ENCODE peak calls at places on chromosomes 12 and 14, in nine cellular contexts. One of them, this sample, is unnamed.
A peak's percentile ranks its signal among the peaks of the same experiment; 100 is the strongest.

GRCh38 chr12:46357438-46358324 is 14.9 kb downstream of the SLC38A2 start:
- DNase-seq in sigmoid colon: no peak
- DNase-seq in breast epithelium: no peak
- DNase-seq in transverse colon: no peak
- DNase-seq in prostate gland: no peak
- DNase-seq in GM12878: no peak
- DNase-seq in IMR-90: peak; percentile 93
- DNase-seq in right lobe of liver: no peak
- DNase-seq in ovary: no peak
- DNase-seq in this sample: no peak

GRCh38 chr14:30283822-30284446 is 275.0 kb upstream of the G2E3 start:
- DNase-seq in sigmoid colon: no peak
- DNase-seq in breast epithelium: no peak
- DNase-seq in transverse colon: no peak
- DNase-seq in prostate gland: no peak
- DNase-seq in GM12878: no peak
- DNase-seq in IMR-90: peak; percentile 53
- DNase-seq in right lobe of liver: no peak
- DNase-seq in ovary: no peak
- DNase-seq in this sample: peak; percentile 16

GRCh38 chr12:96882862-96883261 is 24.2 kb upstream of the NEDD1 start:
- DNase-seq in sigmoid colon: no peak
- DNase-seq in breast epithelium: no peak
- DNase-seq in transverse colon: no peak
- DNase-seq in prostate gland: no peak
- DNase-seq in GM12878: no peak
- DNase-seq in IMR-90: peak; percentile 94
- DNase-seq in right lobe of liver: no peak
- DNase-seq in ovary: no peak
- DNase-seq in this sample: no peak

GRCh38 chr12:72010365-72010764 is 71.7 kb downstream of the TPH2 start:
- DNase-seq in sigmoid colon: no peak
- DNase-seq in breast epithelium: no peak
- DNase-seq in transverse colon: no peak
- DNase-seq in prostate gland: no peak
- DNase-seq in GM12878: no peak
- DNase-seq in IMR-90: peak; percentile 54
- DNase-seq in right lobe of liver: no peak
- DNase-seq in ovary: no peak
- DNase-seq in this sample: no peak

GRCh38 chr14:61503167-61503801 is 181.9 kb downstream of the PRKCH start:
- DNase-seq in sigmoid colon: no peak
- DNase-seq in breast epithelium: no peak
- DNase-seq in transverse colon: no peak
- DNase-seq in prostate gland: no peak
- DNase-seq in GM12878: peak; percentile 94
- DNase-seq in IMR-90: peak; percentile 33
- DNase-seq in right lobe of liver: no peak
- DNase-seq in ovary: no peak
- DNase-seq in this sample: no peak

GRCh38 chr14:74961238-74961911 is 6.0 kb upstream of the PGF start:
- DNase-seq in sigmoid colon: no peak
- DNase-seq in breast epithelium: no peak
- DNase-seq in transverse colon: no peak
- DNase-seq in prostate gland: no peak
- DNase-seq in GM12878: no peak
- DNase-seq in IMR-90: no peak
- DNase-seq in right lobe of liver: no peak
- DNase-seq in ovary: no peak
- DNase-seq in this sample: no peak

GRCh38 chr14:64503434-64504309 is at the start of gene ZBTB25:
- DNase-seq in sigmoid colon: peak; percentile 96
- DNase-seq in breast epithelium: peak; percentile 85
- DNase-seq in transverse colon: peak; percentile 91
- DNase-seq in prostate gland: peak; percentile 83
- DNase-seq in GM12878: peak; percentile 83
- DNase-seq in IMR-90: peak; percentile 93
- DNase-seq in right lobe of liver: peak; percentile 91
- DNase-seq in ovary: peak; percentile 88
- DNase-seq in this sample: peak; percentile 96

GRCh38 chr12:132669166-132669879 is 17.8 kb downstream of the POLE start:
- DNase-seq in sigmoid colon: peak; percentile 32
- DNase-seq in breast epithelium: no peak
- DNase-seq in transverse colon: no peak
- DNase-seq in prostate gland: no peak
- DNase-seq in GM12878: no peak
- DNase-seq in IMR-90: no peak
- DNase-seq in right lobe of liver: no peak
- DNase-seq in ovary: no peak
- DNase-seq in this sample: no peak

GRCh38 chr12:116280590-116281290 is 3.2 kb upstream of the MED13L start:
- DNase-seq in sigmoid colon: no peak
- DNase-seq in breast epithelium: no peak
- DNase-seq in transverse colon: no peak
- DNase-seq in prostate gland: no peak
- DNase-seq in GM12878: no peak
- DNase-seq in IMR-90: no peak
- DNase-seq in right lobe of liver: no peak
- DNase-seq in ovary: no peak
- DNase-seq in this sample: no peak

GRCh38 chr14:77502109-77502782 is 3.6 kb upstream of the ISM2 start:
- DNase-seq in sigmoid colon: no peak
- DNase-seq in breast epithelium: no peak
- DNase-seq in transverse colon: no peak
- DNase-seq in prostate gland: no peak
- DNase-seq in GM12878: no peak
- DNase-seq in IMR-90: no peak
- DNase-seq in right lobe of liver: no peak
- DNase-seq in ovary: no peak
- DNase-seq in this sample: no peak

GRCh38 chr14:58695514-58695913 is 57.8 kb downstream of the DACT1 start:
- DNase-seq in sigmoid colon: no peak
- DNase-seq in breast epithelium: no peak
- DNase-seq in transverse colon: no peak
- DNase-seq in prostate gland: no peak
- DNase-seq in GM12878: no peak
- DNase-seq in IMR-90: no peak
- DNase-seq in right lobe of liver: no peak
- DNase-seq in ovary: no peak
- DNase-seq in this sample: no peak

GRCh38 chr14:21061347-21061668 is 3.7 kb downstream of the RNASE8 start:
- DNase-seq in sigmoid colon: no peak
- DNase-seq in breast epithelium: no peak
- DNase-seq in transverse colon: no peak
- DNase-seq in prostate gland: no peak
- DNase-seq in GM12878: no peak
- DNase-seq in IMR-90: no peak
- DNase-seq in right lobe of liver: no peak
- DNase-seq in ovary: no peak
- DNase-seq in this sample: no peak

GRCh38 chr12:116559330-116560080 is at the start of gene MAP1LC3B2:
- DNase-seq in sigmoid colon: peak; percentile 76
- DNase-seq in breast epithelium: no peak
- DNase-seq in transverse colon: peak; percentile 84
- DNase-seq in prostate gland: peak; percentile 72
- DNase-seq in GM12878: peak; percentile 97
- DNase-seq in IMR-90: peak; percentile 39
- DNase-seq in right lobe of liver: peak; percentile 49
- DNase-seq in ovary: peak; percentile 49
- DNase-seq in this sample: peak; percentile 48

GRCh38 chr14:95315156-95315555 is 4.6 kb downstream of the CLMN start:
- DNase-seq in sigmoid colon: no peak
- DNase-seq in breast epithelium: no peak
- DNase-seq in transverse colon: no peak
- DNase-seq in prostate gland: no peak
- DNase-seq in GM12878: no peak
- DNase-seq in IMR-90: no peak
- DNase-seq in right lobe of liver: no peak
- DNase-seq in ovary: no peak
- DNase-seq in this sample: no peak

GRCh38 chr12:106436183-106436582 is 78.6 kb downstream of the POLR3B start:
- DNase-seq in sigmoid colon: no peak
- DNase-seq in breast epithelium: no peak
- DNase-seq in transverse colon: no peak
- DNase-seq in prostate gland: no peak
- DNase-seq in GM12878: no peak
- DNase-seq in IMR-90: peak; percentile 3
- DNase-seq in right lobe of liver: no peak
- DNase-seq in ovary: no peak
- DNase-seq in this sample: no peak
- TF ChIP-seq POLR2A in sigmoid colon: no peak
- TF ChIP-seq POLR2A in breast epithelium: no peak
- TF ChIP-seq POLR2A in transverse colon: no peak
- TF ChIP-seq POLR2A in prostate gland: no peak
- TF ChIP-seq POLR2A in GM12878: no peak
- TF ChIP-seq POLR2A in IMR-90: no peak
- TF ChIP-seq POLR2A in right lobe of liver: no peak
- TF ChIP-seq POLR2A in ovary: no peak
- TF ChIP-seq POLR2A in this sample: no peak

GRCh38 chr12:124395986-124396385 is 101.1 kb downstream of the RFLNA start:
- DNase-seq in sigmoid colon: no peak
- DNase-seq in breast epithelium: no peak
- DNase-seq in transverse colon: peak; percentile 53
- DNase-seq in prostate gland: no peak
- DNase-seq in GM12878: no peak
- DNase-seq in IMR-90: no peak
- DNase-seq in right lobe of liver: no peak
- DNase-seq in ovary: no peak
- DNase-seq in this sample: no peak

GRCh38 chr12:124398578-124399227 is 103.8 kb downstream of the RFLNA start:
- DNase-seq in sigmoid colon: peak; percentile 96
- DNase-seq in breast epithelium: no peak
- DNase-seq in transverse colon: peak; percentile 60
- DNase-seq in prostate gland: no peak
- DNase-seq in GM12878: no peak
- DNase-seq in IMR-90: no peak
- DNase-seq in right lobe of liver: no peak
- DNase-seq in ovary: peak; percentile 89
- DNase-seq in this sample: no peak

GRCh38 chr12:124396544-124397398 is 101.9 kb downstream of the RFLNA start:
- DNase-seq in sigmoid colon: peak; percentile 90
- DNase-seq in breast epithelium: no peak
- DNase-seq in transverse colon: peak; percentile 86
- DNase-seq in prostate gland: peak; percentile 53
- DNase-seq in GM12878: no peak
- DNase-seq in IMR-90: no peak
- DNase-seq in right lobe of liver: no peak
- DNase-seq in ovary: peak; percentile 48
- DNase-seq in this sample: peak; percentile 91

GRCh38 chr12:124397807-124398577 is 103.1 kb downstream of the RFLNA start:
- DNase-seq in sigmoid colon: peak; percentile 93
- DNase-seq in breast epithelium: no peak
- DNase-seq in transverse colon: peak; percentile 72
- DNase-seq in prostate gland: peak; percentile 51
- DNase-seq in GM12878: no peak
- DNase-seq in IMR-90: peak; percentile 41
- DNase-seq in right lobe of liver: no peak
- DNase-seq in ovary: peak; percentile 81
- DNase-seq in this sample: no peak

DNA sequence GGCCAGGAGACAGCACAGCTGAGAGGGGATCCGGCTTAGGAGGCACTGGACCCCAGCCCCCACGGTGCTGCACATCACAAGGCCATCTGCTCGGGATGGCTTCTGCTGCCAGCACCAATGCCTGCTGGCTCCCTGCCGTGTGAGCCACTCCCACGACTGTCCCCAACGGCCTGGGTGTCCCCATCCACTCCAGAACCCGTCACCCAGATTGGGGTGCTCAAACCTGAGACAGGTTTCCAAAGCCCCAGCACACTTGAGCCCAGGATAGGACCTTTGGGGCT is 102.4 kb downstream of the RFLNA start:
- DNase-seq in sigmoid colon: no peak
- DNase-seq in breast epithelium: no peak
- DNase-seq in transverse colon: no peak
- DNase-seq in prostate gland: no peak
- DNase-seq in GM12878: no peak
- DNase-seq in IMR-90: no peak
- DNase-seq in right lobe of liver: no peak
- DNase-seq in ovary: no peak
- DNase-seq in this sample: peak; percentile 82
- H3K4me1 ChIP-seq in sigmoid colon: peaks cover 97% of the 10 kb centered on the region
- H3K4me1 ChIP-seq in breast epithelium: peaks cover 12% of the 10 kb centered on the region
- H3K4me1 ChIP-seq in transverse colon: peaks cover 77% of the 10 kb centered on the region
- H3K4me1 ChIP-seq in prostate gland: peaks cover 38% of the 10 kb centered on the region
- H3K4me1 ChIP-seq in GM12878: peaks cover 13% of the 10 kb centered on the region
- H3K4me1 ChIP-seq in IMR-90: peaks cover 21% of the 10 kb centered on the region
- H3K4me1 ChIP-seq in right lobe of liver: peaks cover 26% of the 10 kb centered on the region
- H3K4me1 ChIP-seq in ovary: peaks cover 22% of the 10 kb centered on the region
- H3K4me1 ChIP-seq in this sample: peaks cover 69% of the 10 kb centered on the region

GRCh38 chr12:14840616-14841015 is 2.7 kb downstream of the ART4 start:
- DNase-seq in sigmoid colon: no peak
- DNase-seq in breast epithelium: no peak
- DNase-seq in transverse colon: no peak
- DNase-seq in prostate gland: no peak
- DNase-seq in GM12878: no peak
- DNase-seq in IMR-90: no peak
- DNase-seq in right lobe of liver: no peak
- DNase-seq in ovary: no peak
- DNase-seq in this sample: no peak
- H3K27ac ChIP-seq in sigmoid colon: no peak overlapping the region
- H3K27ac ChIP-seq in breast epithelium: no peak overlapping the region
- H3K27ac ChIP-seq in transverse colon: no peak overlapping the region
- H3K27ac ChIP-seq in prostate gland: no peak overlapping the region
- H3K27ac ChIP-seq in GM12878: no peak overlapping the region
- H3K27ac ChIP-seq in IMR-90: no peak overlapping the region
- H3K27ac ChIP-seq in right lobe of liver: peak overlapping the region; percentile 91
- H3K27ac ChIP-seq in ovary: no peak overlapping the region
- H3K27ac ChIP-seq in this sample: no peak overlapping the region

DNA sequence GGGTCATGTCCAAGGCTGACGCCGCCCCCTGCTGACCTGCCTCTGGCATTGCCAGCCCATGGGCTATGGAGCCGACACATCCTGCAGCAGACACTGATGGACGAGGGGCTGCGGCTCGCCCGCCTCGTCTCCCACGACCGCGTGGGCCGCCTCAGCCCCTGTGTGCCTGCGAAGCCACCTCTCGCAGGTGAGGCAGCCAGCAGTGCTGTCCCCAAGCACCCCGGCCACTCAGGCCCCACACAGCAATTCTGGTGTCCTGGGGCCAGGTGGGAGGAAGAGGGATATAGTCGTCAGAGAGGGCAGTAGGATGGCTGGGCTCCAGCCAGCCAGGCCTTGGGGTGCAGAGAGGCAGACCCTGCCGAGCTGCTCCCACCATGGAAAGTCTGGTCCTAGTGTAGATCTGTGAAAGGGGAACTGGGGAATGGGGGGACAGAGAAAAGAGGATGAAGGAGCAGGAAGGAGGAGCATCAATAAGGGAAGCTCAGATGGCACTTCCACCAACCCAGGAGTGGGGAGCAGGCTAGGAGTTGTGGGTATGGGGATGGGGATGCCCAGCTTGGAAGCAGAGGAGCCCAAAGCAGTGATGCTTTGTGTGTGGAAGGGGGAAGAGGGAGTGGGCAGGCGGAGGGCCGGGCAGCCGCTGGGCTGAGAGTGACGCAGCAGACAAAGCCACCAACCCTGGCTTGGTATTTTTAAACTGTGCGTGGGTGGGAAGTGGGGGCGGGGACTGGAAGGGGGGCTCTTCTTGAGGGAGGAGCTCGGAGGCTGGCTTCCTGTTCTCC is 4.7 kb downstream of the NAB2 start:
- DNase-seq in sigmoid colon: peak; percentile 94
- DNase-seq in breast epithelium: no peak
- DNase-seq in transverse colon: peak; percentile 67
- DNase-seq in prostate gland: peak; percentile 67
- DNase-seq in GM12878: no peak
- DNase-seq in IMR-90: peak; percentile 90
- DNase-seq in right lobe of liver: peak; percentile 75
- DNase-seq in ovary: peak; percentile 93
- DNase-seq in this sample: peak; percentile 65
- TF ChIP-seq POLR2A in sigmoid colon: peak; percentile 24
- TF ChIP-seq POLR2A in breast epithelium: no peak
- TF ChIP-seq POLR2A in transverse colon: peak; percentile 22
- TF ChIP-seq POLR2A in prostate gland: peak; percentile 52
- TF ChIP-seq POLR2A in GM12878: peak; percentile 75
- TF ChIP-seq POLR2A in IMR-90: peak; percentile 60
- TF ChIP-seq POLR2A in right lobe of liver: no peak
- TF ChIP-seq POLR2A in ovary: no peak
- TF ChIP-seq POLR2A in this sample: no peak

This sample was measured in adrenal gland.